ENCODE peak calls at places on chromosomes 1 and 21, in five cellular contexts. Y is NCI-H2081 treated with DMSO at 0.1 percent for 48 hours, Z is prostate gland, J is RPMI7951, K is hypothalamus. S is an unnamed sample.

GRCh38 chr1:98383341-98383740 is 278.2 kb upstream of the SNX7 start:
- DNase-seq in Y (no peak), Z (no peak), J (no peak), K (no peak), S (no peak)

GRCh38 chr21:41839387-41840000 is 39.6 kb downstream of the PRDM15 start:
- DNase-seq in Y (no peak), Z (no peak), J (no peak), K (no peak), S (no peak)

GRCh38 chr1:164184273-164184672 is 374.7 kb upstream of the PBX1 start:
- DNase-seq in Y (no peak), Z (no peak), J (no peak), K (no peak), S (no peak)

GRCh38 chr1:209766051-209766450 is 10.2 kb downstream of the TRAF3IP3 start:
- DNase-seq in Y (no peak), Z (no peak), J (no peak), K (no peak), S (no peak)

GRCh38 chr1:3744646-3745045 is 7.6 kb upstream of the CCDC27 start:
- DNase-seq in Y (no peak), Z (no peak), J (no peak), K (no peak), S (no peak)

GRCh38 chr1:206941766-206942418 is 4.4 kb downstream of the PIGR start:
- DNase-seq in Y (no peak), Z (no peak), J (no peak), K (no peak), S (no peak)

GRCh38 chr1:150762559-150762958 is 3.0 kb downstream of the CTSS start:
- DNase-seq in Y (no peak), Z (no peak), J (no peak), K (no peak), S (no peak)

GRCh38 chr1:209593747-209594146 is 10.2 kb downstream of the CAMK1G start:
- DNase-seq in Y (no peak), Z (no peak), J (no peak), K (no peak), S (no peak)

GRCh38 chr1:57599233-57599994 is 175.6 kb upstream of the DAB1 start:
- DNase-seq in Y (no peak), Z (no peak), J (no peak), K (no peak), S (no peak)

GRCh38 chr1:19644761-19645543 is 841 bp downstream of the NBL1 start:
- DNase-seq in Y (no peak), Z (peak; percentile 36), J (no peak), K (no peak), S (no peak)

GRCh38 chr21:35796834-35797233 is 263.5 kb downstream of the SETD4 start:
- DNase-seq in Y (no peak), Z (no peak), J (no peak), K (no peak), S (no peak)

GRCh38 chr1:62672029-62672428 is 16.2 kb downstream of the DOCK7 start:
- DNase-seq in Y (no peak), Z (no peak), J (no peak), K (no peak), S (no peak)

GRCh38 chr1:113928129-113928949 is 785 bp upstream of the HIPK1 start:
- DNase-seq in Y (no peak), Z (no peak), J (peak; percentile 5), K (no peak), S (no peak)

GRCh38 chr1:17089496-17089895 is 29.8 kb downstream of the PADI2 start:
- DNase-seq in Y (no peak), Z (no peak), J (peak; percentile 59), K (peak; percentile 34), S (no peak)

GRCh38 chr21:45257673-45258341 is 29.9 kb downstream of the POFUT2 start:
- DNase-seq in Y (no peak), Z (no peak), J (no peak), K (no peak), S (no peak)

GRCh38 chr21:34762761-34763160 is 94.0 kb downstream of the CLIC6 start:
- DNase-seq in Y (no peak), Z (no peak), J (peak; percentile 79), K (no peak), S (no peak)

GRCh38 chr1:97680894-97681293 is 239.9 kb downstream of the DPYD start:
- DNase-seq in Y (no peak), Z (no peak), J (no peak), K (no peak), S (no peak)

GRCh38 chr1:3359346-3360157 is 94.9 kb upstream of the ARHGEF16 start:
- DNase-seq in Y (no peak), Z (peak; percentile 80), J (no peak), K (no peak), S (no peak)

GRCh38 chr1:226608699-226609505 is 60.3 kb downstream of the STUM start:
- DNase-seq in Y (no peak), Z (peak; percentile 36), J (peak; percentile 41), K (no peak), S (peak; percentile 51)

GRCh38 chr1:55310517-55310927 is 95.4 kb upstream of the USP24 start:
- DNase-seq in Y (no peak), Z (no peak), J (peak; percentile 98), K (no peak), S (peak; percentile 96)

GRCh38 chr1:186670279-186670964 is 9.8 kb downstream of the PTGS2 start:
- DNase-seq in Y (no peak), Z (no peak), J (no peak), K (no peak), S (no peak)

GRCh38 chr1:183694636-183695035 is 41.5 kb upstream of the APOBEC4 start:
- DNase-seq in Y (no peak), Z (no peak), J (no peak), K (no peak), S (no peak)

GRCh38 chr1:165172666-165173065 is 183.8 kb downstream of the LMX1A start:
- DNase-seq in Y (no peak), Z (no peak), J (no peak), K (no peak), S (no peak)

GRCh38 chr1:184838374-184838995 is 83.8 kb upstream of the EDEM3 start:
- DNase-seq in Y (no peak), Z (peak; percentile 73), J (peak; percentile 93), K (no peak), S (peak; percentile 83)

GRCh38 chr1:222643603-222643936 is 25.7 kb downstream of the MIA3 start:
- DNase-seq in Y (no peak), Z (no peak), J (no peak), K (no peak), S (no peak)

GRCh38 chr1:56958526-56958925 is 7.3 kb downstream of the C8B start:
- DNase-seq in Y (no peak), Z (no peak), J (no peak), K (no peak), S (no peak)

GRCh38 chr1:27057801-27058647 is 45.4 kb upstream of the TENT5B start:
- DNase-seq in Y (no peak), Z (no peak), J (no peak), K (no peak), S (no peak)

GRCh38 chr1:97108200-97108599 is 386.6 kb downstream of the PTBP2 start:
- DNase-seq in Y (no peak), Z (no peak), J (no peak), K (no peak), S (no peak)

GRCh38 chr1:232876506-232877360 is 71.5 kb downstream of the MAP10 start:
- DNase-seq in Y (no peak), Z (no peak), J (peak; percentile 59), K (no peak), S (no peak)

GRCh38 chr1:174764186-174764585 is 235.6 kb upstream of the CACYBP start:
- DNase-seq in Y (no peak), Z (no peak), J (no peak), K (no peak), S (no peak)

GRCh38 chr1:42723511-42723910 is 16.5 kb downstream of the CLDN19 start:
- DNase-seq in Y (no peak), Z (no peak), J (peak; percentile 53), K (no peak), S (no peak)

GRCh38 chr1:82870332-82870731 is 1069.6 kb downstream of the ADGRL2 start:
- DNase-seq in Y (no peak), Z (no peak), J (no peak), K (no peak), S (no peak)

GRCh38 chr1:46401964-46402626 is 8.0 kb downstream of the FAAH start:
- DNase-seq in Y (no peak), Z (peak; percentile 96), J (peak; percentile 59), K (no peak), S (peak; percentile 16)

GRCh38 chr1:89754518-89754917 is 66.3 kb upstream of the LRRC8D start:
- DNase-seq in Y (no peak), Z (no peak), J (no peak), K (no peak), S (no peak)

GRCh38 chr1:179036844-179037465 is 11.3 kb downstream of the FAM20B start:
- DNase-seq in Y (no peak), Z (no peak), J (peak; percentile 39), K (no peak), S (peak; percentile 74)

GRCh38 chr1:183281039-183281438 is 95.0 kb downstream of the LAMC2 start:
- DNase-seq in Y (no peak), Z (no peak), J (peak; percentile 64), K (no peak), S (peak; percentile 61)

GRCh38 chr1:235993652-235994051 is 71.2 kb downstream of the NID1 start:
- DNase-seq in Y (no peak), Z (no peak), J (no peak), K (no peak), S (no peak)

GRCh38 chr1:228344631-228345072 is 62.0 kb downstream of the TRIM11 start:
- DNase-seq in Y (no peak), Z (no peak), J (peak; percentile 6), K (no peak), S (peak; percentile 95)

GRCh38 chr21:26845066-26845749 is at the start of gene ADAMTS1:
- DNase-seq in Y (no peak), Z (peak; percentile 68), J (peak; percentile 80), K (peak; percentile 64), S (peak; percentile 51)

GRCh38 chr1:84754376-84754672 is 64.1 kb upstream of the SSX2IP start:
- DNase-seq in Y (no peak), Z (no peak), J (no peak), K (no peak), S (no peak)